ENCODE peak calls at places on chromosomes 11 and 22, in ten cellular contexts. V is left ventricle myocardium inferior, D is heart left ventricle, T is heart right ventricle, U is H1, J is suprapubic skin, W is HL-60, H is ovary, M is SK-N-SH, X is endodermal cell. Y is an unnamed sample. For H3K27me3, the result is how much of the 10 kb centered on the place peaks cover.

GRCh38 chr11:92311616-92312449 is 87.2 kb downstream of the FAT3 start:
- DNase-seq in V (no peak), D (no peak), T (no peak), U (no peak), J (no peak), W (no peak), H (no peak), M (no peak), X (peak), Y (no peak)

GRCh38 chr11:73271936-73272679 is at the start of gene P2RY6:
- DNase-seq in V (no peak), D (peak), T (no peak), U (no peak), J (no peak), W (peak), H (no peak), M (peak), X (peak), Y (peak)

GRCh38 chr11:95791385-95792033 is 1.2 kb downstream of the CEP57 start:
- DNase-seq in V (no peak), D (no peak), T (no peak), U (no peak), J (no peak), W (no peak), H (no peak), M (no peak), X (no peak), Y (no peak)

GRCh38 chr11:12052676-12053605 is 44.5 kb upstream of the DKK3 start:
- DNase-seq in V (no peak), D (no peak), T (no peak), U (no peak), J (peak), W (no peak), H (no peak), M (no peak), X (peak), Y (no peak)

GRCh38 chr11:16572946-16573345 is 165.5 kb upstream of the C11orf58 start:
- DNase-seq in V (no peak), D (no peak), T (no peak), U (no peak), J (no peak), W (no peak), H (no peak), M (no peak), X (no peak), Y (no peak)

GRCh38 chr11:106988151-106988806 is 30.0 kb downstream of the GUCY1A2 start:
- DNase-seq in V (no peak), D (no peak), T (peak), U (no peak), J (no peak), W (no peak), H (no peak), M (no peak), X (no peak), Y (no peak)

GRCh38 chr11:119207300-119207570 is 1.1 kb downstream of the CBL start:
- DNase-seq in V (no peak), D (no peak), T (no peak), U (no peak), J (no peak), W (no peak), H (no peak), M (no peak), X (no peak), Y (no peak)

GRCh38 chr11:66159585-66159984 is 89.5 kb downstream of the PACS1 start:
- DNase-seq in V (no peak), D (no peak), T (no peak), U (no peak), J (no peak), W (no peak), H (no peak), M (peak), X (no peak), Y (no peak)

GRCh38 chr11:113026778-113027177 is 65.6 kb downstream of the NCAM1 start:
- DNase-seq in V (no peak), D (no peak), T (no peak), U (no peak), J (no peak), W (no peak), H (no peak), M (no peak), X (no peak), Y (no peak)

GRCh38 chr22:40746428-40747220 is 67.3 kb downstream of the MCHR1 start:
- DNase-seq in V (no peak), D (no peak), T (no peak), U (no peak), J (no peak), W (no peak), H (no peak), M (no peak), X (no peak), Y (no peak)

GRCh38 chr11:75815345-75815983 is 454 bp downstream of the UVRAG start:
- DNase-seq in V (no peak), D (peak), T (peak), U (peak), J (peak), W (no peak), H (peak), M (no peak), X (peak), Y (peak)

GRCh38 chr11:74010306-74010981 is 1.6 kb upstream of the UCP3 start:
- DNase-seq in V (no peak), D (no peak), T (no peak), U (no peak), J (no peak), W (no peak), H (no peak), M (no peak), X (no peak), Y (no peak)

GRCh38 chr22:21932347-21932746 is 20.3 kb downstream of the PPM1F start:
- DNase-seq in V (no peak), D (no peak), T (no peak), U (no peak), J (no peak), W (no peak), H (no peak), M (no peak), X (no peak), Y (no peak)

GRCh38 chr11:82979824-82980223 is 78.3 kb downstream of the DDIAS start:
- DNase-seq in V (no peak), D (no peak), T (no peak), U (no peak), J (no peak), W (no peak), H (no peak), M (no peak), X (no peak), Y (no peak)

GRCh38 chr11:43735931-43736330 is 55.4 kb downstream of the HSD17B12 start:
- DNase-seq in V (no peak), D (no peak), T (no peak), U (no peak), J (no peak), W (no peak), H (no peak), M (no peak), X (no peak), Y (no peak)

GRCh38 chr11:79440451-79441158 is at the start of gene TENM4:
- DNase-seq in V (peak), D (peak), T (peak), U (peak), J (peak), W (peak), H (peak), M (peak), X (peak), Y (peak)

GRCh38 chr11:59185412-59185811 is 13.5 kb downstream of the DTX4 start:
- DNase-seq in V (no peak), D (no peak), T (no peak), U (no peak), J (no peak), W (no peak), H (no peak), M (no peak), X (no peak), Y (no peak)

GRCh38 chr11:12244156-12244555 is 133.2 kb upstream of the PARVA start:
- DNase-seq in V (no peak), D (no peak), T (no peak), U (no peak), J (no peak), W (no peak), H (no peak), M (no peak), X (no peak), Y (no peak)

GRCh38 chr11:128343870-128344269 is 243.5 kb downstream of the ETS1 start:
- DNase-seq in V (no peak), D (no peak), T (no peak), U (no peak), J (no peak), W (no peak), H (no peak), M (no peak), X (no peak), Y (no peak)

GRCh38 chr22:19151329-19152191 is 1.5 kb upstream of the GSC2 start:
- DNase-seq in V (no peak), D (no peak), T (no peak), U (no peak), J (no peak), W (no peak), H (no peak), M (no peak), X (no peak), Y (no peak)

GRCh38 chr22:19149962-19150361 is at the start of gene GSC2:
- DNase-seq in V (no peak), D (no peak), T (no peak), U (peak), J (no peak), W (no peak), H (no peak), M (peak), X (peak), Y (peak)

GRCh38 chr22:19148417-19149046 is 1.6 kb downstream of the GSC2 start:
- DNase-seq in V (no peak), D (no peak), T (no peak), U (no peak), J (no peak), W (no peak), H (no peak), M (no peak), X (no peak), Y (no peak)

GRCh38 chr22:19149047-19149883 is 827 bp downstream of the GSC2 start:
- DNase-seq in V (no peak), D (no peak), T (no peak), U (peak), J (no peak), W (peak), H (no peak), M (peak), X (peak), Y (no peak)

DNA sequence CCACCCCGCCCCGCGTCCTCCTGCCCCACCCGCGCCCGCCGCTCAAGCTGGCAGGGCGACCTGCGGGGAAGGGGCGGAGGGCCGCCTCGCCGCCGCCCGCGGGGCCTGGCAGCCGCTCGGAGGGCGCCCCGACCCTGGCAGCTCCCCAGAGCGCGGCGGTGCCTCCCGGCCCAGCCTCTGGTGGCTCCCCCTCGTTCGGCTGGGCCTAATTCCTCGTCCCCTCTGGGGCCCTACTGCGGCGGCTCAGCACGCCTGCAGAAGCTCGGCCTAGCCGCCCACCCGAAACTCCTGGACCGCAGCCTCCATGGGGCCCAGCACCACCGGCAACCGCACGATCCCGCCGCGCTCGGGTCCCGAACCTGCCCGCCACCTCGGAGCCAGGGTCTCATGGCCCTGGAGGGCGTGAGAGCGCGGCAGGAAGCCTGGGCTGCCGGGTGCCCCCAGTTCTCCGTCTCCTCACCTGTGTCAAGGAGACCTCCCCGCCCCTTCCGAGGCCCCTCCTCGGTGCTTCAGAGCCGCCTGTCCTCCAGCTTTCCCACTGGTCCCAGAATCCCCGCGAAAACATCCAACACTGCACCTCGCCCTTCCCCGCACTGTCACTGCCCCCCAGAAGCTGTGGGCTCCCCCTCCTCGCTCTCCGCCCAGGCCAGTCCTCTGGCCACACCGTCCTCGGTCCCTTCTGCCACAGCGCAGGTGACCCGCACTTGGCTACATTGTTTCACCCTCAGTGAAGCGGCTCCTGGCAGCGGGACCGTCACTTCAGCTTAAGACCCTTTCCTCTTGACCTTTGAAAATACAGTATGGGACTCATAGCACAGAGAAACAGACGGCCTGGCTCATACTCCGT is 613 bp upstream of the GSC2 start:
- DNase-seq in V (no peak), D (no peak), T (no peak), U (peak), J (no peak), W (no peak), H (no peak), M (peak), X (peak), Y (peak)
- H3K27me3 ChIP-seq in V (half or more), D (under half), T (under half), U (half or more), J (half or more), W (under half), H (under half), M (half or more), X (half or more), Y (under half)

DNA sequence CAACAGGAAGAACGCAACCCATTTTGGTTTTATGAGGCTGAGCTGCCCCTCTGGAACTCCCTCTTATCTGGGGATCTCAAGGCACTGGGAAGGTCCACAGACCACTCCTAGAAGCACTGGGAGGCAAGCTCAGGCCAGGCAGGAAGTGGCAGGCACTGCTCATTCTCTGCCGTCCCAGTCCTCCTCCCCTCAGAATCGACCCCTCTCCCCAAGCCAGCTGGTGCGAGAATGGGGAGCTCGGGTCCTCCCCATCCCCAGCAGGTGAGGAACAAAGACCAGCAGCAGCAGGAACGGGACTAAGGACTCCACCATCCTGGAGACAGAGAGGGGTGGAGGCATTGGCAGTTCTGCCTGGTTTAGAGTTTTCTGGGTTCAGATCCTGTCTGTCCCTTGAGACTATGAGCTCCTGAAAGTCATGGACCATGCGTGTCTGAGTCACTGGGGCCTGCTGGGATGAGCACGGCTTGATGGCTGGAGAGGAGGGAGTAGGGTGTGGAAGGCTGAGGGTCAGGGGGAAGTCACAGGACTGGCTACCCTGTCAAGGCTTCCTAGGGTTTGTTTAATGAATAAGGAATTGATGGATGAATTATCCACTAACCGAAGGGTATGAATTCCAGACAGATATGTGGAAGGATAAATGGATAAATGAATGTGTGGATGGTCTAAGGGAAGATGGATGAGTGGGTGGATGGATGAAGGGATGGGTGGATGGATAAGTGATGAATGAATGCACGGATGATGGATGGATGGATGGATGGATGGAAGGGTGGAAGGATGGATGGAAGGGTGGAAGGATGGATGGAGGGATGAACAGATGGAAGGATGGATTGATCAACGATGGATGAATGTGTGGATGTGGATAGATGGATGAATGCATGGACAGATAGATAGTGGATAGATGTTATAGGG is 6.4 kb downstream of the MYEOV start:
- DNase-seq in V (no peak), D (no peak), T (no peak), U (no peak), J (no peak), W (no peak), H (no peak), M (no peak), X (no peak), Y (no peak)
- TF ChIP-seq CTCF in V (no peak), D (no peak), T (no peak), U (no peak), J (no peak), W (no peak), H (no peak), M (no peak), X (no peak), Y (no peak)

GRCh38 chr11:67435727-67436458 is 1.6 kb downstream of the PTPRCAP start:
- DNase-seq in V (no peak), D (no peak), T (no peak), U (no peak), J (no peak), W (no peak), H (no peak), M (no peak), X (no peak), Y (no peak)
- H3K4me3 ChIP-seq in V (no peak), D (no peak), T (no peak), U (no peak), J (no peak), W (peak), H (no peak), M (no peak), X (no peak), Y (peak)

GRCh38 chr22:46367707-46368191 is 32.2 kb downstream of the TRMU start:
- DNase-seq in V (peak), D (peak), T (peak), U (peak), J (no peak), W (peak), H (no peak), M (peak), X (peak), Y (peak)
- H3K27me3 ChIP-seq in V (under half), D (under half), T (under half), U (under half), J (under half), W (under half), H (under half), M (under half), X (under half), Y (under half)

GRCh38 chr11:117823294-117823940 is 1.1 kb downstream of the FXYD2 start:
- DNase-seq in V (no peak), D (peak), T (no peak), U (no peak), J (peak), W (no peak), H (no peak), M (no peak), X (peak), Y (peak)

GRCh38 chr11:117821431-117821830 is 3.1 kb downstream of the FXYD2 start:
- DNase-seq in V (no peak), D (no peak), T (no peak), U (no peak), J (no peak), W (no peak), H (no peak), M (no peak), X (no peak), Y (no peak)

GRCh38 chr11:117823941-117824420 is 563 bp downstream of the FXYD2 start:
- DNase-seq in V (peak), D (peak), T (peak), U (no peak), J (peak), W (no peak), H (peak), M (no peak), X (peak), Y (no peak)

GRCh38 chr11:117822031-117822521 is 2.5 kb downstream of the FXYD2 start:
- DNase-seq in V (no peak), D (peak), T (no peak), U (peak), J (peak), W (no peak), H (no peak), M (peak), X (peak), Y (peak)

GRCh38 chr11:117822522-117823033 is 2.0 kb downstream of the FXYD2 start:
- DNase-seq in V (no peak), D (peak), T (no peak), U (no peak), J (no peak), W (no peak), H (no peak), M (no peak), X (peak), Y (no peak)
- TF ChIP-seq CTCF in V (no peak), D (no peak), T (no peak), U (no peak), J (no peak), W (no peak), H (no peak), M (no peak), X (no peak), Y (no peak)

GRCh38 chr11:27363576-27364115 is 631 bp upstream of the CCDC34 start:
- DNase-seq in V (no peak), D (no peak), T (no peak), U (no peak), J (no peak), W (no peak), H (no peak), M (no peak), X (no peak), Y (no peak)
- H3K4me3 ChIP-seq in V (peak), D (peak), T (peak), U (peak), J (peak), W (peak), H (peak), M (peak), X (peak), Y (peak)

DNA sequence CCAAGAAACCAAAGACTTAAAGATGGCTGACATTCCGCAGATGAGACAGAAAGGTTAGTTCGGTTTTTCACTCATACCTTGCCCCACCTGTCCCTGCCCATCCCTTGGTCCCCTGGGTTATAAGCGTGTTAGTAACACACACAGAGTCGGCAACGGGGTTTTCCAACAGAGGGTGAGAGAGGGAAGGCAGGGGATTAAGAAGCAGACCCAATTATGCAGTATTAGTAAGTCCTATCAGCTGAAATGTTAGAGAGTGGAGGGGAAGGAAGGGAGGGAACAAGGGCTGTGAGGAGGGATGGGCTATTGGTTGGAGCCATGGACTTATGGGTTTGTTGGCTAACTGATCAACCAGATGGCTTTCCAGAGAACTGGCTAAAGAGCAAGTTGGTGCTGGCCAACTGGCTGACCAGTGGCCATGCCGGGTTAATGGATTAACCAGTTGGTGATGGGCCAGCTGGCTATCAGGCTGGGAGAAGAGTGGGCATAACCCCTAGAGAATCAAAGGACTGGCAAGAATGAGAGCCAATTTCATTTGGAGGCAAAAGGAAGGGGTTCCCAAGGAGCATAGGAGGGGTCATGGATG is 45.5 kb downstream of the NRXN2 start:
- DNase-seq in V (no peak), D (no peak), T (no peak), U (no peak), J (no peak), W (no peak), H (no peak), M (no peak), X (no peak), Y (no peak)
- H3K27me3 ChIP-seq in V (under half), D (under half), T (under half), U (under half), J (under half), W (under half), H (under half), M (under half), X (under half), Y (under half)